ENCODE peak calls at places on chromosome 5, in five cellular contexts. B is adipocyte, G is fibroblast of mammary gland, I is iPS DF 6.9, F is fibroblast of lung. S is an unnamed sample.

GRCh38 chr5:141521244-141521781 is 32.4 kb downstream of the PCDHGC5 start:
- DNase-seq in G (peak; percentile 99), B (peak; percentile 96), F (peak; percentile 100), I (no peak), S (peak; percentile 97)

GRCh38 chr5:89929834-89930233 is 479.7 kb downstream of the CETN3 start:
- DNase-seq in G (peak; percentile 19), B (peak; percentile 20), I (no peak), F (peak; percentile 13), S (no peak)

GRCh38 chr5:42828661-42829060 is 17.0 kb upstream of the SELENOP start:
- DNase-seq in B (peak; percentile 83), F (no peak), I (no peak), G (no peak), S (no peak)

GRCh38 chr5:111472096-111472495 is 40.2 kb downstream of the STARD4 start:
- DNase-seq in F (no peak), B (no peak), G (no peak), I (no peak), S (no peak)

GRCh38 chr5:72065751-72066255 is 41.5 kb upstream of the MAP1B start:
- DNase-seq in F (peak; percentile 66), I (no peak), B (peak; percentile 69), G (no peak), S (no peak)

GRCh38 chr5:174371600-174372094 is 326.1 kb downstream of the NSG2 start:
- DNase-seq in B (no peak), G (peak; percentile 4), F (peak; percentile 89), I (no peak), S (no peak)

GRCh38 chr5:6790346-6790865 is 77.2 kb downstream of the TENT4A start:
- DNase-seq in B (no peak), F (no peak), I (no peak), G (no peak), S (no peak)

GRCh38 chr5:14306415-14306814 is 163.3 kb downstream of the TRIO start:
- DNase-seq in I (no peak), B (no peak), G (peak; percentile 36), F (peak; percentile 50), S (no peak)

GRCh38 chr5:1232780-1233179 is 7.6 kb downstream of the SLC6A18 start:
- DNase-seq in I (no peak), B (no peak), G (no peak), F (no peak), S (no peak)

GRCh38 chr5:137105351-137105750 is 393.8 kb downstream of the SPOCK1 start:
- DNase-seq in G (no peak), I (no peak), F (no peak), B (no peak), S (no peak)

GRCh38 chr5:40486437-40487270 is 193.1 kb upstream of the PTGER4 start:
- DNase-seq in G (peak; percentile 14), F (peak; percentile 58), B (no peak), I (no peak), S (no peak)

GRCh38 chr5:8953911-8954310 is 592.0 kb downstream of the SEMA5A start:
- DNase-seq in F (no peak), I (no peak), G (peak; percentile 3), B (peak; percentile 73), S (no peak)

GRCh38 chr5:15495026-15495425 is 5.0 kb upstream of the FBXL7 start:
- DNase-seq in F (peak; percentile 11), B (no peak), I (no peak), G (peak; percentile 44), S (no peak)

GRCh38 chr5:96026334-96027065 is 64.8 kb upstream of the ELL2 start:
- DNase-seq in G (peak; percentile 84), F (peak; percentile 83), I (no peak), B (peak; percentile 71), S (no peak)

GRCh38 chr5:56440871-56441740 is 208.0 kb upstream of the ANKRD55 start:
- DNase-seq in B (peak; percentile 94), I (no peak), G (peak; percentile 62), F (peak; percentile 48), S (no peak)

GRCh38 chr5:2996248-2996647 is 244.8 kb upstream of the IRX2 start:
- DNase-seq in F (peak; percentile 64), G (no peak), B (no peak), I (no peak), S (no peak)

GRCh38 chr5:2995035-2995434 is 243.6 kb upstream of the IRX2 start:
- DNase-seq in B (no peak), I (no peak), G (no peak), F (no peak), S (no peak)

GRCh38 chr5:2996687-2997086 is 245.2 kb upstream of the IRX2 start:
- DNase-seq in B (no peak), G (no peak), F (no peak), I (no peak), S (no peak)

GRCh38 chr5:2997179-2997578 is 245.7 kb upstream of the IRX2 start:
- DNase-seq in F (no peak), B (no peak), I (no peak), G (no peak), S (no peak)

GRCh38 chr5:2995667-2996066 is 244.2 kb upstream of the IRX2 start:
- DNase-seq in F (no peak), G (no peak), I (no peak), B (no peak), S (no peak)
- H3K4me3 ChIP-seq in F (no peak overlapping the region), G (no peak overlapping the region), I (no peak overlapping the region), B (no peak overlapping the region), S (no peak overlapping the region)

DNA sequence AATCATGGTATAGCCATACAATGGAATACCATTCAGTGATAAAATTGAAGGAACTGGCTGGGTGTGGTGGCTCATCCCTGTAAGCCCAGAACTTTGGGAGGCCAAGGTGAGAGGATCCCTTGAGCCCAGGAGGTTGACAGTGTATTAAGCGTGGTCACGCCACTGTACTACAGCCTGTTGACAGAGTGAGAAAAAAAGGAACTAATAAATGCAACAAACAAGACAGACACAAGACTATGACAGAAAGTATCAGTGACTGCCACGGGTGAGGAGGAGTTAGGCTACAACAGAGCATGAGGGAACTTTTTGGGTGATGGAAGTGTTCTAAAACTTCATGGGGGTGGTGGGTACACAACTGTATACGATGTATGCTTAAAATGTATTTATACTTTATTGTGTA is 2.2 kb downstream of the FNIP1 start:
- DNase-seq in G (no peak), B (no peak), I (no peak), F (no peak), S (no peak)
- H3K4me3 ChIP-seq in G (peak overlapping the region; percentile 82), B (peak overlapping the region; percentile 90), I (no peak overlapping the region), F (peak overlapping the region; percentile 80), S (peak overlapping the region; percentile 99)

DNA sequence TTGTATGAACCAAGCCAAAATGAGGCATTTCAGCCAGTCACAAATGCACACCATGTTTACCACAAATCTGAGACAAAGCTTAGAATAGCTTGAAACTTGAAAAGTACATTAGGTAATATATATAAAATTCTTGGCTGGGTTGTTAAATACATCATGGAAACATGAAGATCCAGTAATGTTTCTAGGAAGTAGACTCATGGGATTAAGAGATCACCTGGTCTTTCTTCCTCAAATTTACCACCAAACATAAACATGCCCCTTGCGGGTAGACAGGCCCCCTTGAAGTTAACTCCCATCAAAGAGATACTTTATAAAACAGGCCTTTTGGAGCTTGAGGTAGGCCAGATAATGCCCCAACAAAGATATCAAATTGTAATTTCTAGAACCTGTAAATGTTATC is 128.1 kb upstream of the TARS1 start:
- DNase-seq in I (no peak), G (peak; percentile 44), F (peak; percentile 30), B (peak; percentile 16), S (no peak)
- H3K4me3 ChIP-seq in I (no peak overlapping the region), G (no peak overlapping the region), F (no peak overlapping the region), B (no peak overlapping the region), S (no peak overlapping the region)

DNA sequence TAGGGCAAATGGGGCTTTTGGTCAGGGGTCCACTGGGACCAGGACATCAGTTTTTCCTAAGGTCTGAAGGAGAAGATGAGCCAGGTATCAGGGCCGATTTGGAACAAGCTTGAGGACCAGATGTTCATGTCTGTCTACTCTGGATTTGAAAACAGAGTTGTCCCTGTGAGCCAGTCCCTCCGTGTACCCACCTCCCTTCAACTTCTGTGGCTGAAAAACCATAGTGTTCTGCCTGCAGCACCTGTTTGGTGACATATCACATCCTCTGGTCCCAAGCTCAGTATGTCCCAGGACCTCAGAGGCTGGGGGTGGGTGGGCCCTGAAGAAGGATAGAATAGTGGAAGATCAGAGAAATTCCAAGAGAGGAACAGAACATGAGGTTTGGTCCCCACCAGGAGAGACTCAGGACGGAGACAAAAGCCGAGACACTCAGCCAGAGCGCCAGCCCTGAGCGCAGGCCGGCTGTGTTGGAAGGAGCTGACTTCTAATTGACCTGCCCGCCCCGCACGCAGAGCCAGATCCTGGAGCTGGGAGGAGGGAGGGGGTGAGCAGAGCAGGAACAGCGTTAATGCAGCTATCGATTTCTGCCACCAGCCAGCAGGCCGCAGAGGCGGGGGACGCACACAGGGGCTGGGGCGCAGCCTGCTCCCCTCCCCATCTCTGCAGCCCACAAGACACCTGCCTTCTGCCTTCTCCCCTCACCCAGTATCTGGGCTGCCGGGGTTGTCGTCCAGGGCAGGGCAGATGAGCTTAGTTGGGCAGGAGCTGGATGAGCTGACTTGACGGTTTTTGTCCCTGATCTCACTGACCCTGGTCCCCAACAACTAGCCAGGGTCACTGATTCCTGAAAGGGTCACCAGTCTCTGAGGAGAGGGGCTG is 29.5 kb downstream of the CXXC5 start:
- DNase-seq in F (peak; percentile 57), G (no peak), B (no peak), I (no peak), S (no peak)
- H3K4me3 ChIP-seq in F (no peak overlapping the region), G (no peak overlapping the region), B (no peak overlapping the region), I (no peak overlapping the region), S (no peak overlapping the region)

S was measured in Panc1.